ENCODE peak calls at places on chromosomes 5 and 9, in seven cellular contexts. G is stimulated activated naive CD4-positive, alpha-beta T cell; E is GM13977; T is amniotic stem cell; A is glutamatergic neuron; S is HEK293T; Y is PC-3. C is an unnamed sample.

GRCh38 chr9:14962193-14962899 is 52.1 kb upstream of the FREM1 start:
- DNase-seq in E (no peak), T (no peak), A (no peak), G (no peak), S (no peak), Y (peak; percentile 89), C (no peak)

GRCh38 chr5:111699976-111700375 is 57.0 kb downstream of the NREP start:
- DNase-seq in E (no peak), Y (peak; percentile 91), G (no peak), A (no peak), T (no peak), S (no peak), C (no peak)

GRCh38 chr5:74950836-74951515 is 84.8 kb upstream of the FAM169A start:
- DNase-seq in E (no peak), A (no peak), T (no peak), G (no peak), Y (no peak), S (no peak), C (no peak)

GRCh38 chr5:115392611-115393010 is 96.2 kb upstream of the CCDC112 start:
- DNase-seq in T (no peak), S (no peak), E (no peak), G (no peak), Y (no peak), A (no peak), C (no peak)

GRCh38 chr5:133957591-133957990 is 10.8 kb downstream of the C5orf15 start:
- DNase-seq in G (no peak), Y (no peak), T (no peak), S (no peak), E (peak; percentile 48), A (no peak), C (no peak)

GRCh38 chr9:133972041-133972970 is 19.8 kb downstream of the VAV2 start:
- DNase-seq in T (no peak), E (no peak), G (no peak), S (no peak), Y (peak; percentile 58), A (peak; percentile 17), C (no peak)

GRCh38 chr9:87206064-87206661 is 258.9 kb upstream of the GAS1 start:
- DNase-seq in S (peak; percentile 36), T (no peak), E (no peak), A (no peak), Y (peak; percentile 4), G (no peak), C (no peak)

GRCh38 chr5:141910271-141910673 is 13.4 kb upstream of the DELE1 start:
- DNase-seq in T (no peak), A (no peak), E (no peak), S (no peak), G (no peak), Y (peak; percentile 84), C (no peak)

GRCh38 chr5:160262151-160262550 is 32.8 kb downstream of the FABP6 start:
- DNase-seq in Y (no peak), G (no peak), S (no peak), T (no peak), E (no peak), A (peak; percentile 53), C (no peak)